ENCODE peak calls at places on chromosomes 7 and 10, in nine cellular contexts. G is A673; P is NK-92 treated with Interleukin-12 subunit alpha and Interleukin-12 subunit beta, amount 100 ng/mL, for 24 hours; M is NCI-H1092; U is stimulated activated naive CD8-positive, alpha-beta T cell treated with anti-CD3 and anti-CD28 coated beads, Interleukin-15, Interleukin-2, amounts not matched to agents 100 U/mL and 50 U/mL, for 24 hours; J is amniotic stem cell; R is progenitor cell of endocrine pancreas; Y is CD8-positive, alpha-beta memory T cell; K is mucosa of descending colon. O is an unnamed sample.

GRCh38 chr10:98251399-98251798 is 16.6 kb downstream of the LOXL4 start:
- DNase-seq in M (no peak), R (no peak), Y (no peak), U (no peak), G (no peak), J (no peak), K (no peak), P (no peak), O (no peak)

GRCh38 chr10:33483124-33483794 is 148.8 kb upstream of the NRP1 start:
- DNase-seq in Y (no peak), P (no peak), M (peak), K (no peak), U (no peak), J (no peak), R (no peak), G (peak), O (no peak)

GRCh38 chr10:126705951-126706565 is 35.6 kb upstream of the C10orf90 start:
- DNase-seq in M (no peak), U (no peak), Y (no peak), R (no peak), P (no peak), G (no peak), K (no peak), J (no peak), O (no peak)

GRCh38 chr10:60728056-60728455 is 50.2 kb upstream of the CDK1 start:
- DNase-seq in U (no peak), P (no peak), K (no peak), Y (no peak), G (no peak), M (no peak), R (no peak), J (no peak), O (no peak)

GRCh38 chr7:732556-732955 is 5.5 kb upstream of the PRKAR1B start:
- DNase-seq in J (no peak), P (no peak), U (no peak), M (no peak), G (no peak), K (no peak), Y (no peak), R (no peak), O (no peak)

GRCh38 chr7:51275532-51275931 is 41.1 kb downstream of the COBL start:
- DNase-seq in R (peak), M (no peak), K (no peak), Y (no peak), J (no peak), G (no peak), U (no peak), P (no peak), O (no peak)

GRCh38 chr7:27939893-27940292 is 199.9 kb downstream of the TAX1BP1 start:
- DNase-seq in P (no peak), J (no peak), Y (no peak), M (no peak), G (no peak), K (no peak), R (no peak), U (no peak), O (no peak)

GRCh38 chr10:80277567-80278250 is 11.7 kb downstream of the MAT1A start:
- DNase-seq in G (no peak), J (no peak), U (no peak), R (no peak), M (no peak), P (no peak), K (no peak), Y (no peak), O (no peak)

GRCh38 chr10:44619975-44620374 is 235.1 kb upstream of the CXCL12 start:
- DNase-seq in Y (no peak), M (no peak), P (no peak), J (no peak), G (no peak), U (no peak), R (no peak), K (no peak), O (no peak)

GRCh38 chr10:19702215-19702614 is 114.0 kb upstream of the PLXDC2 start:
- DNase-seq in Y (no peak), P (no peak), U (no peak), M (no peak), K (no peak), J (no peak), R (no peak), G (peak), O (no peak)

GRCh38 chr7:102284399-102284798 is 2.3 kb upstream of the SH2B2 start:
- DNase-seq in P (no peak), R (no peak), Y (no peak), K (no peak), M (no peak), J (no peak), G (no peak), U (peak), O (no peak)

GRCh38 chr10:12194752-12195271 is 879 bp downstream of the NUDT5 start:
- DNase-seq in P (no peak), Y (peak), J (no peak), K (peak), G (peak), M (no peak), U (peak), R (no peak), O (no peak)